ENCODE peak calls at places on chromosomes 7 and 10, in six cellular contexts. One of them, this sample, is unnamed.

GRCh38 chr10:45440511-45441062 is 66.6 kb downstream of the ALOX5 start:
- DNase-seq in right cardiac atrium: no peak
- DNase-seq in fibroblast of lung: no peak
- DNase-seq in mesendoderm: no peak
- DNase-seq in CD8-positive, alpha-beta T cell: no peak
- DNase-seq in HCT116: no peak
- DNase-seq in this sample: no peak

GRCh38 chr10:132757171-132757570 is 28.8 kb downstream of the NKX6-2 start:
- DNase-seq in right cardiac atrium: no peak
- DNase-seq in fibroblast of lung: no peak
- DNase-seq in mesendoderm: no peak
- DNase-seq in CD8-positive, alpha-beta T cell: no peak
- DNase-seq in HCT116: no peak
- DNase-seq in this sample: no peak

GRCh38 chr10:26156019-26156418 is 60.6 kb upstream of the GAD2 start:
- DNase-seq in right cardiac atrium: no peak
- DNase-seq in fibroblast of lung: no peak
- DNase-seq in mesendoderm: no peak
- DNase-seq in CD8-positive, alpha-beta T cell: no peak
- DNase-seq in HCT116: no peak
- DNase-seq in this sample: no peak

GRCh38 chr7:139543801-139544603 is 20.5 kb downstream of the CLEC2L start:
- DNase-seq in right cardiac atrium: no peak
- DNase-seq in fibroblast of lung: no peak
- DNase-seq in mesendoderm: peak; percentile 26
- DNase-seq in CD8-positive, alpha-beta T cell: no peak
- DNase-seq in HCT116: peak; percentile 10
- DNase-seq in this sample: no peak

GRCh38 chr10:73413108-73413527 is 740 bp downstream of the ANXA7 start:
- DNase-seq in right cardiac atrium: no peak
- DNase-seq in fibroblast of lung: no peak
- DNase-seq in mesendoderm: peak; percentile 67
- DNase-seq in CD8-positive, alpha-beta T cell: peak; percentile 45
- DNase-seq in HCT116: peak; percentile 51
- DNase-seq in this sample: no peak

GRCh38 chr7:42272793-42273665 is 36.0 kb upstream of the GLI3 start:
- DNase-seq in right cardiac atrium: no peak
- DNase-seq in fibroblast of lung: peak; percentile 50
- DNase-seq in mesendoderm: peak; percentile 81
- DNase-seq in CD8-positive, alpha-beta T cell: no peak
- DNase-seq in HCT116: no peak
- DNase-seq in this sample: no peak

GRCh38 chr7:30930621-30931020 is 19.0 kb downstream of the AQP1 start:
- DNase-seq in right cardiac atrium: peak; percentile 52
- DNase-seq in fibroblast of lung: no peak
- DNase-seq in mesendoderm: no peak
- DNase-seq in CD8-positive, alpha-beta T cell: no peak
- DNase-seq in HCT116: no peak
- DNase-seq in this sample: no peak

GRCh38 chr10:111087968-111088505 is 11.2 kb downstream of the ADRA2A start:
- DNase-seq in right cardiac atrium: no peak
- DNase-seq in fibroblast of lung: no peak
- DNase-seq in mesendoderm: no peak
- DNase-seq in CD8-positive, alpha-beta T cell: no peak
- DNase-seq in HCT116: no peak
- DNase-seq in this sample: no peak

GRCh38 chr7:122413339-122413738 is 108.8 kb upstream of the FEZF1 start:
- DNase-seq in right cardiac atrium: no peak
- DNase-seq in fibroblast of lung: no peak
- DNase-seq in mesendoderm: no peak
- DNase-seq in CD8-positive, alpha-beta T cell: no peak
- DNase-seq in HCT116: no peak
- DNase-seq in this sample: no peak

GRCh38 chr10:6847561-6847960 is 267.5 kb upstream of the PRKCQ start:
- DNase-seq in right cardiac atrium: no peak
- DNase-seq in fibroblast of lung: no peak
- DNase-seq in mesendoderm: no peak
- DNase-seq in CD8-positive, alpha-beta T cell: no peak
- DNase-seq in HCT116: no peak
- DNase-seq in this sample: no peak

GRCh38 chr7:139651308-139651707 is 126.5 kb downstream of the HIPK2 start:
- DNase-seq in right cardiac atrium: no peak
- DNase-seq in fibroblast of lung: no peak
- DNase-seq in mesendoderm: no peak
- DNase-seq in CD8-positive, alpha-beta T cell: no peak
- DNase-seq in HCT116: no peak
- DNase-seq in this sample: no peak

GRCh38 chr10:44703241-44704155 is 207.6 kb upstream of the TMEM72 start:
- DNase-seq in right cardiac atrium: no peak
- DNase-seq in fibroblast of lung: peak; percentile 91
- DNase-seq in mesendoderm: no peak
- DNase-seq in CD8-positive, alpha-beta T cell: no peak
- DNase-seq in HCT116: no peak
- DNase-seq in this sample: no peak

GRCh38 chr7:29332027-29332806 is 137.6 kb downstream of the CHN2 start:
- DNase-seq in right cardiac atrium: no peak
- DNase-seq in fibroblast of lung: no peak
- DNase-seq in mesendoderm: no peak
- DNase-seq in CD8-positive, alpha-beta T cell: no peak
- DNase-seq in HCT116: no peak
- DNase-seq in this sample: no peak

GRCh38 chr10:118342638-118343020 is 505 bp upstream of the FAM204A start:
- DNase-seq in right cardiac atrium: no peak
- DNase-seq in fibroblast of lung: peak; percentile 2
- DNase-seq in mesendoderm: peak; percentile 26
- DNase-seq in CD8-positive, alpha-beta T cell: no peak
- DNase-seq in HCT116: no peak
- DNase-seq in this sample: no peak

GRCh38 chr10:16521311-16522016 is at the start of gene C1QL3:
- DNase-seq in right cardiac atrium: peak; percentile 50
- DNase-seq in fibroblast of lung: peak; percentile 34
- DNase-seq in mesendoderm: peak; percentile 55
- DNase-seq in CD8-positive, alpha-beta T cell: no peak
- DNase-seq in HCT116: no peak
- DNase-seq in this sample: no peak

GRCh38 chr7:99120916-99121315 is 23.0 kb downstream of the SMURF1 start:
- DNase-seq in right cardiac atrium: no peak
- DNase-seq in fibroblast of lung: no peak
- DNase-seq in mesendoderm: no peak
- DNase-seq in CD8-positive, alpha-beta T cell: no peak
- DNase-seq in HCT116: no peak
- DNase-seq in this sample: no peak
- H3K27ac ChIP-seq in right cardiac atrium: no peak overlapping the region
- H3K27ac ChIP-seq in fibroblast of lung: peak overlapping the region; percentile 75
- H3K27ac ChIP-seq in mesendoderm: no peak overlapping the region
- H3K27ac ChIP-seq in CD8-positive, alpha-beta T cell: no peak overlapping the region
- H3K27ac ChIP-seq in HCT116: no peak overlapping the region
- H3K27ac ChIP-seq in this sample: peak overlapping the region; percentile 77

GRCh38 chr7:27162548-27162848 is 2.8 kb downstream of the HOXA9 start:
- DNase-seq in right cardiac atrium: no peak
- DNase-seq in fibroblast of lung: no peak
- DNase-seq in mesendoderm: no peak
- DNase-seq in CD8-positive, alpha-beta T cell: no peak
- DNase-seq in HCT116: no peak
- DNase-seq in this sample: no peak
- H3K27me3 ChIP-seq in right cardiac atrium: no peaks in the 10 kb centered on the region
- H3K27me3 ChIP-seq in fibroblast of lung: peaks cover 41% of the 10 kb centered on the region
- H3K27me3 ChIP-seq in mesendoderm: peaks cover 89% of the 10 kb centered on the region
- H3K27me3 ChIP-seq in CD8-positive, alpha-beta T cell: peaks cover 65% of the 10 kb centered on the region
- H3K27me3 ChIP-seq in HCT116: no peaks in the 10 kb centered on the region
- H3K27me3 ChIP-seq in this sample: peaks cover 25% of the 10 kb centered on the region

DNA sequence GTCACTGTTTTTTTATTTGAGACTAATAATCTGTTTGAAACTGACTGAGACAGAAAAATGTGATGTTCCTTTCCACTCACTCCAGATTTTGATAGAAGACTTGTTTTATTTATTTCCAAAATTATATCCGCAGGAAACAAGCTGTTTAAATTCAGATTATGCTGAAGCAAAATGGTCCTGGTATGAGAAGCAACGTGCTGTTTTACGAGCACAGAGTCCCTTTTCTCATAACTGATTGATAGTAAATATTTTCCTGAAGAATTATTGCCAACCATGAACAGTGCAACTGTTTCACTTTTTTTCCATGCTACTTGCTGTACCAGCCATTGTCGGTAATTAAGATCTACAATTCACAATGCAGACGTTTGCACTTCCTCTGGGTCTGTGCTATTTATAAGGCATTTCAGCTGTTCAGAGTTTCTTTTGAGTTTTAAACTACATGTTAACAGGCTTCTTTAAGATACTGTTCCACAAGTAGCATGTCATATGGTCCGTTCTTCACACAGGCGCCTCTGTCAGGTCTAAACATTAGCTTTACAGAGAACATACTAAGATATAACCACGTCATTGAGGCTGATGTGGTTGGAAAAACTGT is 103.8 kb downstream of the POLL start:
- DNase-seq in right cardiac atrium: no peak
- DNase-seq in fibroblast of lung: no peak
- DNase-seq in mesendoderm: no peak
- DNase-seq in CD8-positive, alpha-beta T cell: no peak
- DNase-seq in HCT116: no peak
- DNase-seq in this sample: no peak
- H3K4me1 ChIP-seq in right cardiac atrium: no peaks in the 10 kb centered on the region
- H3K4me1 ChIP-seq in fibroblast of lung: no peaks in the 10 kb centered on the region
- H3K4me1 ChIP-seq in mesendoderm: peaks cover 5% of the 10 kb centered on the region
- H3K4me1 ChIP-seq in CD8-positive, alpha-beta T cell: no peaks in the 10 kb centered on the region
- H3K4me1 ChIP-seq in HCT116: no peaks in the 10 kb centered on the region
- H3K4me1 ChIP-seq in this sample: no peaks in the 10 kb centered on the region

DNA sequence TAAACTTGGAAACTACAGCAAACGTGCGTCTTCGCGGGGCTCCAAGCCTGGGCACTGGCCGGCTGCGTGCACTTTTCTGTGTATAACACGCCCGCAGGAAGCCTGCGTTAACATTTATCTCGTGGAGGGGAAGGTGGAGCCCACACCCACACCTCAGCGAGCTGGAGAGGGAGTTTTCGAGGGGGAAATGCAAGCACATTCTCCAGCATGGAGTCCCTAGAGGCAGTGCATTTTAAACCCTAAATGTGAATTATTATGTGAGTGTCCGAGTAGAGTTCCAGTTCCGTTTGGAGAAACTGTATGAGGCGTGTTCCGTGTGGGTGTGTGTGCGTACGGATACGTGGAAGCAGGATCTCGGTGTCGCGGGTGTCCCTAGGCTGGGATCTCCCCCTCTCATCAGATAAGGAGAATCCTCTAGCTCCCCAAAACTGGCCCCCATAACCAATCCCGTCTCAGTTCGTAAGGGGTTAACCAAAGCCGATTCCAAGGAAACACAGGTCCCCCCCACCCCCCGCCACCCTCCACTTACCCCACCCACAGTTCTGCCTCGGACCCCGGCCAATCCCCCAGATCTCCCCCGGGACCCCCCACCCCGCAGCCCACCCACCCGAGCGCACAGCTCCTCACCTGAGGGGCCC is 403 bp downstream of the CDK6 start:
- DNase-seq in right cardiac atrium: peak; percentile 53
- DNase-seq in fibroblast of lung: peak; percentile 43
- DNase-seq in mesendoderm: peak; percentile 34
- DNase-seq in CD8-positive, alpha-beta T cell: peak; percentile 47
- DNase-seq in HCT116: no peak
- DNase-seq in this sample: no peak
- H3K27ac ChIP-seq in right cardiac atrium: peak overlapping the region; percentile 90
- H3K27ac ChIP-seq in fibroblast of lung: peak overlapping the region; percentile 96
- H3K27ac ChIP-seq in mesendoderm: peak overlapping the region; percentile 52
- H3K27ac ChIP-seq in CD8-positive, alpha-beta T cell: peak overlapping the region; percentile 46
- H3K27ac ChIP-seq in HCT116: peak overlapping the region; percentile 53
- H3K27ac ChIP-seq in this sample: peak overlapping the region; percentile 71

DNA sequence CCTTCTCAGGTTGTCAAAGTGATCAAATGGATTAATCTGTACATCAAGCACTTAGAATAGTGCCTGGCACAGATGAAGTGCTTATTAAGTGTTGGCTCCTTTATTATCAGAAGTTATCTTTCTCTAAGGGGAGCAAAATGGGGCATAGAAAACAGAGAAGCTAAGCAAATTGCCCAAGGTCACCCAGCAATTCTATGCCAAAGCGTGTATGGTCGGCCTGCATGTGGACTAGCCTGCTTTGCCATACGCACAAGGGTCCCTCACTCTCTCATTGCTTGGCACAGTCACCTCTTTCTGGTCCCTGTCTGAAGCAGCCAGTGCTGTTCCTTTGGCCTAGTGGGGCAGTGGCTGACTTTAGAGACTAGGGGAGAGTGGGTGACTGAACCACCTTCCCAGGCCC is 45.3 kb downstream of the CDH23 start:
- DNase-seq in right cardiac atrium: no peak
- DNase-seq in fibroblast of lung: no peak
- DNase-seq in mesendoderm: no peak
- DNase-seq in CD8-positive, alpha-beta T cell: no peak
- DNase-seq in HCT116: no peak
- DNase-seq in this sample: no peak
- H3K27me3 ChIP-seq in right cardiac atrium: no peaks in the 10 kb centered on the region
- H3K27me3 ChIP-seq in fibroblast of lung: peaks cover 2% of the 10 kb centered on the region
- H3K27me3 ChIP-seq in mesendoderm: no peaks in the 10 kb centered on the region
- H3K27me3 ChIP-seq in CD8-positive, alpha-beta T cell: no peaks in the 10 kb centered on the region
- H3K27me3 ChIP-seq in HCT116: no peaks in the 10 kb centered on the region
- H3K27me3 ChIP-seq in this sample: no peaks in the 10 kb centered on the region

GRCh38 chr7:155778349-155778748 is 33.9 kb downstream of the SHH start:
- DNase-seq in right cardiac atrium: no peak
- DNase-seq in fibroblast of lung: no peak
- DNase-seq in mesendoderm: no peak
- DNase-seq in CD8-positive, alpha-beta T cell: no peak
- DNase-seq in HCT116: no peak
- DNase-seq in this sample: peak; percentile 48

GRCh38 chr7:155774947-155775346 is 37.3 kb downstream of the SHH start:
- DNase-seq in right cardiac atrium: peak; percentile 70
- DNase-seq in fibroblast of lung: no peak
- DNase-seq in mesendoderm: no peak
- DNase-seq in CD8-positive, alpha-beta T cell: no peak
- DNase-seq in HCT116: no peak
- DNase-seq in this sample: no peak

GRCh38 chr7:155776606-155777005 is 35.7 kb downstream of the SHH start:
- DNase-seq in right cardiac atrium: no peak
- DNase-seq in fibroblast of lung: no peak
- DNase-seq in mesendoderm: no peak
- DNase-seq in CD8-positive, alpha-beta T cell: no peak
- DNase-seq in HCT116: no peak
- DNase-seq in this sample: no peak

GRCh38 chr7:155773531-155773930 is 38.7 kb downstream of the SHH start:
- DNase-seq in right cardiac atrium: no peak
- DNase-seq in fibroblast of lung: no peak
- DNase-seq in mesendoderm: no peak
- DNase-seq in CD8-positive, alpha-beta T cell: no peak
- DNase-seq in HCT116: no peak
- DNase-seq in this sample: no peak

GRCh38 chr7:155775691-155776090 is 36.6 kb downstream of the SHH start:
- DNase-seq in right cardiac atrium: no peak
- DNase-seq in fibroblast of lung: no peak
- DNase-seq in mesendoderm: no peak
- DNase-seq in CD8-positive, alpha-beta T cell: no peak
- DNase-seq in HCT116: no peak
- DNase-seq in this sample: no peak
- H3K4me1 ChIP-seq in right cardiac atrium: no peaks in the 10 kb centered on the region
- H3K4me1 ChIP-seq in fibroblast of lung: no peaks in the 10 kb centered on the region
- H3K4me1 ChIP-seq in mesendoderm: no peaks in the 10 kb centered on the region
- H3K4me1 ChIP-seq in CD8-positive, alpha-beta T cell: no peaks in the 10 kb centered on the region
- H3K4me1 ChIP-seq in HCT116: no peaks in the 10 kb centered on the region
- H3K4me1 ChIP-seq in this sample: no peaks in the 10 kb centered on the region

This sample was measured in ascending aorta.